ENCODE peak calls at places on chromosomes 13 and 19, in eight cellular contexts. V is SK-N-SH, O is PC-3, G is hepatocyte, T is GM23338, Q is HCT116, U is neural progenitor cell, C is OCI-LY7. B is an unnamed sample.

GRCh38 chr19:47776568-47776967 is 1.9 kb upstream of the SELENOW start:
- DNase-seq in V (no peak), O (peak), G (peak), T (peak), Q (no peak), U (no peak), C (no peak), B (no peak)

GRCh38 chr13:41942462-41943094 is 18.3 kb downstream of the VWA8 start:
- DNase-seq in V (no peak), O (peak), G (peak), T (peak), Q (no peak), U (peak), C (peak), B (peak)

GRCh38 chr19:16040642-16041041 is 35.7 kb upstream of the TPM4 start:
- DNase-seq in V (no peak), O (no peak), G (no peak), T (no peak), Q (no peak), U (no peak), C (no peak), B (peak)

GRCh38 chr19:51136891-51137551 is 5.1 kb upstream of the SIGLEC7 start:
- DNase-seq in V (no peak), O (no peak), G (no peak), T (no peak), Q (no peak), U (no peak), C (no peak), B (no peak)

GRCh38 chr13:73339086-73339485 is 280.3 kb downstream of the KLF5 start:
- DNase-seq in V (no peak), O (no peak), G (no peak), T (no peak), Q (no peak), U (no peak), C (no peak), B (peak)

GRCh38 chr13:44796597-44797517 is 192.4 kb downstream of the NUFIP1 start:
- DNase-seq in V (no peak), O (no peak), G (no peak), T (no peak), Q (no peak), U (no peak), C (no peak), B (no peak)

GRCh38 chr13:103386341-103386740 is 320.1 kb upstream of the SLC10A2 start:
- DNase-seq in V (no peak), O (peak), G (peak), T (no peak), Q (no peak), U (no peak), C (no peak), B (peak)

GRCh38 chr19:56839665-56840451 is 668 bp downstream of the PEG3 start:
- DNase-seq in V (peak), O (peak), G (no peak), T (no peak), Q (no peak), U (no peak), C (no peak), B (no peak)

GRCh38 chr13:105908581-105908980 is 626.9 kb downstream of the EFNB2 start:
- DNase-seq in V (no peak), O (no peak), G (no peak), T (no peak), Q (no peak), U (no peak), C (no peak), B (no peak)

GRCh38 chr13:49246850-49247721 is 639 bp upstream of the CDADC1 start:
- DNase-seq in V (no peak), O (no peak), G (no peak), T (no peak), Q (no peak), U (no peak), C (no peak), B (no peak)

GRCh38 chr13:98299954-98300350 is 122.9 kb upstream of the RNF113B start:
- DNase-seq in V (no peak), O (no peak), G (no peak), T (no peak), Q (no peak), U (no peak), C (no peak), B (peak)

GRCh38 chr13:59997976-59998375 is 165.8 kb downstream of the DIAPH3 start:
- DNase-seq in V (no peak), O (no peak), G (no peak), T (no peak), Q (no peak), U (no peak), C (no peak), B (no peak)

GRCh38 chr19:6773323-6773931 is 919 bp downstream of the VAV1 start:
- DNase-seq in V (no peak), O (no peak), G (no peak), T (peak), Q (no peak), U (no peak), C (peak), B (no peak)

GRCh38 chr13:26867451-26868067 is 107.0 kb upstream of the GPR12 start:
- DNase-seq in V (no peak), O (peak), G (peak), T (peak), Q (no peak), U (peak), C (peak), B (peak)

GRCh38 chr19:38551450-38551813 is 66.3 kb downstream of the MAP4K1 start:
- DNase-seq in V (no peak), O (no peak), G (no peak), T (no peak), Q (no peak), U (no peak), C (no peak), B (peak)

GRCh38 chr19:4352701-4353121 is 9.3 kb downstream of the MPND start:
- DNase-seq in V (peak), O (peak), G (peak), T (peak), Q (no peak), U (peak), C (peak), B (peak)

GRCh38 chr13:109146912-109147624 is 517.7 kb downstream of the MYO16 start:
- DNase-seq in V (peak), O (peak), G (no peak), T (no peak), Q (peak), U (no peak), C (no peak), B (peak)

GRCh38 chr19:6712231-6712630 is 8.2 kb downstream of the C3 start:
- DNase-seq in V (no peak), O (no peak), G (no peak), T (no peak), Q (no peak), U (no peak), C (no peak), B (no peak)

GRCh38 chr13:54989418-54989817 is 1960.8 kb downstream of the OLFM4 start:
- DNase-seq in V (no peak), O (no peak), G (no peak), T (peak), Q (no peak), U (no peak), C (no peak), B (no peak)

GRCh38 chr13:109764474-109765292 is 21.7 kb downstream of the IRS2 start:
- DNase-seq in V (peak), O (no peak), G (no peak), T (peak), Q (no peak), U (peak), C (no peak), B (peak)

GRCh38 chr19:18776288-18776594 is 14.9 kb downstream of the COMP start:
- DNase-seq in V (no peak), O (peak), G (no peak), T (no peak), Q (no peak), U (no peak), C (no peak), B (peak)

DNA sequence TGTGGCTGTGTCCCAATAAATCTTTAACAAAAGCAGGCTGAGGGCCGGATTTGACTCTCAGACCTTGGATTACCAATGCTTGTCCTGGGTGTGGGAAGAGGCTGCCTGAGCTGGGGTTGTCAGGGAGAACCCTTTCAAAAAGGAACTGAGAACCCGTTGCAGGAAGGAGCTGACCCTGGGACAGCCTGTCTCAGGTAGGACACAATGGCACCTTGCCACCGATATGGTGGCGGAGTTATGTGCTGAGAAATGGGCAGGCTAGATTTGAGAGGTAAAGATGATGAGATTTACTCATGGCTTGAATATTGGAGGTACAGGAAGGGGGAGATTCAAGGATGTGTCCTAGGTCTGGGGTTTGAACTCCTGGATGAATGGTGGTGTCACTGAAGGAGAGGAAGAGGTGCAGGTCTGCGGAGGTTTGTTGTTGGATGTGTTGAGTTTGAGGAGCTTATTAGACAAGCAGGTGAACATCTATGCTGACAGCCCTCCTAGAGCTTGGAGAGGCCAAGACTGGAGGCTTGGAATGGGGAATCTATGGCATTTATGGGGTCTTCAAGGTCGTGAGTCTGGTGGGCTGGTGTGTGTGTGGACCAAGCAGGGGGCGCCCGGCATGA is 7.2 kb downstream of the PLEKHF1 start:
- DNase-seq in V (no peak), O (no peak), G (no peak), T (no peak), Q (no peak), U (no peak), C (no peak), B (no peak)
- TF ChIP-seq EZH2phosphoT487 in V (no peak), O (no peak), G (no peak), T (no peak), Q (no peak), U (no peak), C (no peak), B (no peak)

GRCh38 chr13:25654332-25654731 is 282.6 kb downstream of the ATP8A2 start:
- DNase-seq in V (no peak), O (peak), G (no peak), T (no peak), Q (no peak), U (no peak), C (no peak), B (no peak)

GRCh38 chr13:25657062-25657588 is 285.4 kb downstream of the ATP8A2 start:
- DNase-seq in V (no peak), O (no peak), G (no peak), T (no peak), Q (no peak), U (no peak), C (no peak), B (no peak)

GRCh38 chr13:25662516-25662915 is 290.7 kb downstream of the ATP8A2 start:
- DNase-seq in V (no peak), O (no peak), G (no peak), T (no peak), Q (no peak), U (no peak), C (no peak), B (no peak)

GRCh38 chr13:25660996-25661395 is 289.2 kb downstream of the ATP8A2 start:
- DNase-seq in V (no peak), O (no peak), G (no peak), T (peak), Q (no peak), U (no peak), C (no peak), B (no peak)

GRCh38 chr13:25659091-25659502 is 287.3 kb downstream of the ATP8A2 start:
- DNase-seq in V (no peak), O (peak), G (peak), T (no peak), Q (no peak), U (no peak), C (no peak), B (no peak)
- H2AFZ ChIP-seq in V (no peak), O (no peak), G (no peak), T (no peak), Q (no peak), U (peak), C (no peak), B (no peak)

DNA sequence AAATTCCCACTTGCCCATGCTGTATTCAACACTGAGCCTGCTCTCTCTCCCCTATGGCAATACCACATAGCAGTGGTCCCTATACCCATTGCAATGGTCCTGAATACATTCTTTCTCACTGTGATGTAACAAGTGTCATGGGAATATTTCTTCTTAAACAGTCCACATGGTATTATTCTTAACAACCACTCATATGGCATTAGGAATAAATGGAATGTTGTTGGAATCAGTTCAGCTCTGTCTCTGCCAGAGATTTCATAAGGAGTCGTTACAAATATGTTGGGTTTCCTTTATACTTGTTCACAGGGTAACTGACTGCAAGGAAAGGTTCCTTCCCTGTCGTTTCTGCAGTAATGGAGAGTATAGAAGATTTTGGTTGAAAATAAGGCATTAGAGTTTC is 128.3 kb upstream of the SPATA13 start:
- DNase-seq in V (no peak), O (no peak), G (no peak), T (no peak), Q (no peak), U (no peak), C (no peak), B (peak)
- TF ChIP-seq EZH2phosphoT487 in V (no peak), O (no peak), G (no peak), T (no peak), Q (no peak), U (no peak), C (no peak), B (no peak)

DNA sequence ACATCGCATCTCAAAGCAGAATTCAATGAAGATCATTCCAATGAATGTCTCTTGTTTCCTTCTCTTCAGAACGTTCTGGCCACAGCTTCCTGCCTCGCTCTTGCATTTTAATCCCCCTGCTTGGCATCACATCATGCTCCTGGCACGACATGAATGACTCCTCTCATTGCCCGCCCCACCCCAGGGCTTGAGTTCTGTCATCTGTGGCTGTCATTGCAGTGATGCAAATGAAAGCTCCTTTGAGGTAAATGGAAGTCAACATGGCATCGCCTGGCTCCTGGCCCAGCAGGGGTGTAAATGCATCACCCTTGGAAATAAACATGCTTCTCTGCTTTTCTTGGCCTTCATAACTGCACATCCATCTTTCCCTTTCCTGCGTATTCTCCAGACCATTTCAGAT is 48.6 kb downstream of the SCEL start:
- DNase-seq in V (no peak), O (no peak), G (no peak), T (no peak), Q (no peak), U (no peak), C (no peak), B (no peak)
- H2AFZ ChIP-seq in V (no peak), O (no peak), G (no peak), T (no peak), Q (no peak), U (no peak), C (no peak), B (no peak)

DNA sequence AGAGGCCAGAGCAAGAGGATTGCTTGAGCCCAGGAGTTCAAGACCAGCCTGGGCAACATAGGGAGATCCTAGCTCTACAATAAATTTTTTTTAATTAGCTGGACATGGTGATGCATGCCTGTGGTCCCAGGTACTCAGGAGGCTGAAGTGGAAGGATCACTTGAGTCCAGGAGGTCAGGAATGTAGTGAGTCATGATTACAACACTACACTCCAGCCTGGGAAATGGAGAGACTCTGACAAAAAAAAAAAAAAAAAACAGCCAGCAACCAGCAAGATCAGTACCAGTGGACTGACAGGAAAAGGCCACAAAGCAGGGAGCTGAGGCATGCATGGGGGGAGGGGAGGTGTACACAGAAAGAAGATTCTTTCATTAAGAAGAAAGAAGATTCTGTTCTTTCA is 52.7 kb upstream of the RFXAP start:
- DNase-seq in V (no peak), O (peak), G (no peak), T (peak), Q (peak), U (no peak), C (no peak), B (peak)
- TF ChIP-seq EZH2phosphoT487 in V (no peak), O (no peak), G (no peak), T (no peak), Q (no peak), U (no peak), C (no peak), B (no peak)

GRCh38 chr19:55494172-55494761 is 6.0 kb downstream of the SSC5D start:
- DNase-seq in V (no peak), O (no peak), G (no peak), T (no peak), Q (no peak), U (no peak), C (no peak), B (no peak)

GRCh38 chr19:55491546-55492360 is 3.5 kb downstream of the SSC5D start:
- DNase-seq in V (no peak), O (no peak), G (no peak), T (no peak), Q (no peak), U (no peak), C (no peak), B (no peak)

GRCh38 chr19:55492362-55492944 is 4.2 kb downstream of the SSC5D start:
- DNase-seq in V (no peak), O (no peak), G (no peak), T (no peak), Q (no peak), U (no peak), C (no peak), B (no peak)

GRCh38 chr19:55493650-55494171 is 5.5 kb downstream of the SSC5D start:
- DNase-seq in V (no peak), O (no peak), G (no peak), T (no peak), Q (no peak), U (no peak), C (no peak), B (no peak)

GRCh38 chr19:55493052-55493649 is 4.9 kb downstream of the SSC5D start:
- DNase-seq in V (no peak), O (no peak), G (no peak), T (no peak), Q (no peak), U (no peak), C (no peak), B (peak)
- H2AFZ ChIP-seq in V (peak), O (no peak), G (no peak), T (no peak), Q (no peak), U (no peak), C (no peak), B (peak)

DNA sequence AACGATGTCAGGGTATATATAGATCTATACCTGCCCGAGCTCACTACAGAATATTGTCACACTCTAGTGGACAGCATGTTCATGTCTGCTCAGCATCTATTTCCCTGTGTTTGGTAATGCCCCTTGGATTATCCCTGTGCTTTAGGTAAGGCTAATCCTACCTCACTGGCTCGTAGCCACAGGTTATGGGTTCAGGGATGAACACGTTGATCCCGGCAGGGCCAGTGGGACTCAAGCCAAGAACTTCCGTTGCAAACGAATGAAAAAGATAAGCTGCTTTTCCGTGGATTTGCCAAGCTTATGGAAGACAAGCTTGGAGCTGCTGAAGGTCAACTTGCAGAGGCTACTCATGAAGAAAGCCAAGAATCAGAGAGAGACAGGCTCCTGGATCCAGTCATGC is 400.0 kb upstream of the TSHZ3 start:
- DNase-seq in V (no peak), O (no peak), G (no peak), T (no peak), Q (no peak), U (no peak), C (no peak), B (no peak)
- TF ChIP-seq EZH2phosphoT487 in V (no peak), O (no peak), G (no peak), T (no peak), Q (no peak), U (no peak), C (no peak), B (no peak)

GRCh38 chr13:28129911-28130693 is 8.2 kb upstream of the PAN3 start:
- DNase-seq in V (no peak), O (no peak), G (no peak), T (no peak), Q (no peak), U (no peak), C (no peak), B (no peak)

GRCh38 chr13:28131646-28132045 is 6.7 kb upstream of the PAN3 start:
- DNase-seq in V (no peak), O (no peak), G (no peak), T (no peak), Q (no peak), U (no peak), C (no peak), B (no peak)

GRCh38 chr13:28128926-28129325 is 9.4 kb upstream of the PAN3 start:
- DNase-seq in V (no peak), O (no peak), G (no peak), T (no peak), Q (no peak), U (no peak), C (no peak), B (no peak)

GRCh38 chr13:28128030-28128429 is 10.3 kb upstream of the PAN3 start:
- DNase-seq in V (no peak), O (no peak), G (no peak), T (no peak), Q (no peak), U (no peak), C (no peak), B (no peak)
- H2AFZ ChIP-seq in V (no peak), O (no peak), G (no peak), T (no peak), Q (no peak), U (no peak), C (no peak), B (no peak)